ENCODE peak calls at places on chromosomes 7 and 10, in ten cellular contexts. J, H, M, Y, C, D, I, B, S and N are unnamed samples.

GRCh38 chr7:18262054-18262453 is 233.5 kb upstream of the HDAC9 start:
- DNase-seq in D (no peak), Y (no peak), S (no peak), M (no peak), I (no peak), B (no peak), H (no peak), C (peak), J (no peak), N (no peak)

GRCh38 chr10:110426294-110427153 is 71.2 kb upstream of the DUSP5 start:
- DNase-seq in I (no peak), J (no peak), D (no peak), S (no peak), M (no peak), B (no peak), Y (no peak), H (no peak), C (peak), N (no peak)

GRCh38 chr7:152403726-152404125 is 32.1 kb downstream of the KMT2C start:
- DNase-seq in D (no peak), I (no peak), C (no peak), B (no peak), M (peak), J (no peak), S (no peak), Y (no peak), H (no peak), N (no peak)

GRCh38 chr7:117750612-117751563 is 122.4 kb downstream of the CTTNBP2 start:
- DNase-seq in D (no peak), C (peak), B (no peak), I (no peak), S (no peak), M (peak), J (no peak), H (no peak), Y (no peak), N (no peak)

GRCh38 chr10:15015451-15015850 is 28.3 kb upstream of the OLAH start:
- DNase-seq in J (no peak), H (no peak), M (no peak), B (no peak), Y (no peak), D (no peak), C (no peak), S (no peak), I (no peak), N (no peak)

GRCh38 chr10:3095373-3096139 is 28.2 kb downstream of the PFKP start:
- DNase-seq in I (no peak), H (peak), C (peak), M (peak), S (peak), J (peak), D (no peak), Y (peak), B (no peak), N (peak)

GRCh38 chr10:31590023-31590800 is 271.2 kb downstream of the ZEB1 start:
- DNase-seq in S (no peak), C (no peak), I (no peak), Y (no peak), H (no peak), B (no peak), D (no peak), J (no peak), M (no peak), N (no peak)

GRCh38 chr7:71482284-71482683 is 350.3 kb downstream of the GALNT17 start:
- DNase-seq in C (no peak), S (no peak), M (no peak), H (no peak), B (no peak), D (no peak), I (no peak), Y (no peak), J (no peak), N (no peak)

GRCh38 chr7:123440202-123440601 is 94.2 kb downstream of the IQUB start:
- DNase-seq in H (no peak), I (no peak), S (no peak), Y (no peak), M (no peak), C (no peak), J (no peak), D (no peak), B (peak), N (no peak)

GRCh38 chr10:1085258-1085657 is 29.1 kb downstream of the WDR37 start:
- DNase-seq in J (no peak), C (no peak), B (no peak), M (no peak), Y (peak), D (no peak), I (no peak), S (no peak), H (no peak), N (no peak)

GRCh38 chr10:92697663-92698511 is 8.1 kb downstream of the HHEX start:
- DNase-seq in M (no peak), C (no peak), J (no peak), B (no peak), S (no peak), D (no peak), H (no peak), Y (no peak), I (no peak), N (no peak)

GRCh38 chr10:22016046-22016705 is 12.6 kb upstream of the DNAJC1 start:
- DNase-seq in H (no peak), C (peak), B (no peak), Y (no peak), M (no peak), I (no peak), D (no peak), S (no peak), J (no peak), N (no peak)

GRCh38 chr10:71584461-71584860 is 135.1 kb downstream of the C10orf105 start:
- DNase-seq in B (no peak), D (no peak), M (no peak), C (peak), H (no peak), J (no peak), Y (no peak), S (no peak), I (no peak), N (no peak)

GRCh38 chr10:91103384-91104184 is 116.9 kb upstream of the PCGF5 start:
- DNase-seq in C (no peak), S (no peak), D (no peak), H (no peak), B (no peak), Y (no peak), I (no peak), J (no peak), M (no peak), N (no peak)

GRCh38 chr10:97291357-97292096 is 910 bp downstream of the ARHGAP19 start:
- DNase-seq in I (no peak), S (no peak), J (peak), D (no peak), B (no peak), M (no peak), Y (no peak), C (no peak), H (no peak), N (no peak)

GRCh38 chr7:42972703-42973500 is 40.7 kb downstream of the MRPL32 start:
- DNase-seq in Y (peak), H (no peak), J (peak), M (peak), S (no peak), C (peak), D (peak), I (no peak), B (no peak), N (no peak)

GRCh38 chr10:131170042-131170983 is 141.2 kb downstream of the TCERG1L start:
- DNase-seq in M (no peak), C (no peak), S (no peak), Y (no peak), I (no peak), J (no peak), H (no peak), D (no peak), B (no peak), N (no peak)

GRCh38 chr7:129828078-129828762 is 124.5 kb downstream of the UBE2H start:
- DNase-seq in B (no peak), D (no peak), Y (no peak), H (no peak), C (no peak), M (no peak), J (no peak), S (no peak), I (no peak), N (no peak)

GRCh38 chr7:1947586-1948217 is 277.6 kb downstream of the ELFN1 start:
- DNase-seq in M (no peak), S (no peak), C (no peak), H (no peak), I (no peak), D (no peak), Y (no peak), B (no peak), J (no peak), N (no peak)

GRCh38 chr7:50068026-50068425 is 25.0 kb downstream of the ZPBP start:
- DNase-seq in J (peak), C (peak), Y (no peak), H (no peak), M (no peak), S (no peak), D (peak), I (peak), B (peak), N (peak)

GRCh38 chr10:113899952-113900598 is 45.6 kb downstream of the NHLRC2 start:
- DNase-seq in I (no peak), D (no peak), J (no peak), B (no peak), M (no peak), Y (no peak), S (no peak), H (no peak), C (no peak), N (no peak)
- H3K27ac ChIP-seq in I (no peak), D (no peak), J (no peak), B (no peak), M (no peak), Y (peak), S (no peak), H (no peak), C (no peak), N (no peak)

DNA sequence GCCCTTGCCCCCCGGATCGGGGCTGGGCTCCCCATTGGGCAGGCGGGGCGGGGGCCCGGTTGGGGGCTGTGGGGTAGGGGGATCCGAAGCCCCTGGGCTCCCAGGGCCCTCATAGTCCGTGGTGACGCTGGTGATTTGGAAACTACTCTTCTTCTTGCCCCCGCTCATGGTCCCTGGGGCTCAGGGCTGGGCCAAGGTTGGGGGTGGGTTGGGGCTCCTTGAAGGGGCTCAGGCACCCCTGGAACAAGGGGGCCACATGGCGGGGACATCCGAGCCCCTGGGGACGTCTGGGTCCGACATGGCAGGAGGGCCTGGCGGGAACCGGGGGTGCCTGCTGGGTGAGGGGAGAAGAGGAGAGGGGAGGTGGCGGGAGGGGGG is 1.2 kb downstream of the TSC22D4 start:
- DNase-seq in I (no peak), J (no peak), Y (no peak), H (no peak), C (no peak), M (no peak), S (no peak), B (no peak), D (no peak), N (no peak)
- H3K27ac ChIP-seq in I (peak), J (peak), Y (peak), H (peak), C (peak), M (peak), S (no peak), B (no peak), D (peak), N (no peak)

DNA sequence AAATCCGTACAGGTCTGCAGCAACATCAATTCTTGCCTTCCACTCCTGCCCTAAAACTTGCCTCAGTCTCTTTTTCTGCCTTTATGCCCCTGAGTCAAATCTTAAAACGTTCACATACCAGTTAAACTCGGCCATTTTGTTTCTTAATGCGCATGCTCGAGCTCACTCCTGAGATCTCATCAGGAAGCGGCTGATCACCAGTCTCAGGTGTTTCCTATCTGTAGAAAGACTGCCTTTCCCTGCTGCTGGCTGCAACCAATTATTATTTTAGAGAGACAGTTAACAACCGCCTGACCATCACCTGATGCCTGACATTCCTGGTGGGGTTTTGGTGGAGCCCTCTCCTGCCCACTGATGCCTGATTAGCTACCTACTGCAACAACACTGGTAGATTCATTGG is 70.2 kb upstream of the TMEM140 start:
- DNase-seq in S (no peak), J (no peak), D (no peak), B (no peak), C (no peak), I (no peak), M (no peak), Y (no peak), H (no peak), N (no peak)
- H3K27ac ChIP-seq in S (no peak), J (no peak), D (no peak), B (no peak), C (no peak), I (no peak), M (no peak), Y (no peak), H (no peak), N (no peak)

GRCh38 chr7:29365423-29365822 is 170.8 kb downstream of the CHN2 start:
- DNase-seq in I (no peak), J (no peak), Y (no peak), B (no peak), C (no peak), M (no peak), H (no peak), S (no peak), D (no peak), N (no peak)
- H3K27ac ChIP-seq in I (no peak), J (no peak), Y (no peak), B (no peak), C (no peak), M (no peak), H (no peak), S (no peak), D (no peak), N (no peak)

DNA sequence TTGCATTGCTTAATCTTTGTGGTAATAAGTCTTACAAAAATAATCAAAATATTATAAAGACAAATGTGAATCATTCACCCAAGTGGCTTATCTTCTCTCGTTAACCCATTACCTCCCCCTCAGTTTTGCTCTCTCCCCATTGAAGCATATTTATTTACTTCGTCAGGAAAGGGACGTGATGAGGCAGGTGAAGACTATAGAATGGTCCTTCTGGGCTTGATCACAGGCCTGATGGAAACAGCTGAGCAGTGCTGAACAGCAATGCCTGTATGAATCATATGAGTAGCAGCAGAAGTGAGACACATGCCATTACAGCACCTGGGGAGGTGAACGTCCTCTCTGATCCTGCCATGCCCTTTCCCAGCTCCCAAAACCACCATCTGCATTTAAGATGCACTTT is 105.5 kb downstream of the CXCL12 start:
- DNase-seq in J (no peak), M (no peak), D (no peak), C (peak), H (no peak), Y (no peak), B (no peak), I (no peak), S (no peak), N (peak)
- H3K27ac ChIP-seq in J (no peak), M (no peak), D (no peak), C (no peak), H (no peak), Y (no peak), B (no peak), I (no peak), S (no peak), N (no peak)

DNA sequence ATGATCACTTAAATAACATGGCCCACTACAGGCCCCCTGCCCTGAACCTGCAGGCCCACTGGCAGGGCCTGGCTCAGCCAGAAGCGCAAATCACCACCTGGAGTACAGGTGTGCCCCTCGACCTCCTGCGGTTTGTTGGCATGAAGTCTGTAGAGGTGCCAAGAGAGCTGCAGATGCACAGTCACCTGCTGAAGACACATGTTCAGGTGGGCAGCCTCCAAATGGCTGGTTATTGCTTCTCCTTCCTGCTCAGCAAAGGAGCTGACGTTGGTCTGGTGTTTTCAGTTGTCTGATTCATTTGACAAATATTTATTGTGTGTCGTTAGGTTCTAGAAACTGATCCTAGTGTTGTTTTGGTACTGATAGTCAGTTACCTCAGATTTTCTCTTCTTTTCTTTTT is 29.0 kb downstream of the DHTKD1 start:
- DNase-seq in B (no peak), D (no peak), Y (no peak), M (peak), S (no peak), H (no peak), J (peak), I (peak), C (peak), N (peak)
- H3K27ac ChIP-seq in B (no peak), D (no peak), Y (no peak), M (peak), S (no peak), H (no peak), J (peak), I (peak), C (no peak), N (no peak)

DNA sequence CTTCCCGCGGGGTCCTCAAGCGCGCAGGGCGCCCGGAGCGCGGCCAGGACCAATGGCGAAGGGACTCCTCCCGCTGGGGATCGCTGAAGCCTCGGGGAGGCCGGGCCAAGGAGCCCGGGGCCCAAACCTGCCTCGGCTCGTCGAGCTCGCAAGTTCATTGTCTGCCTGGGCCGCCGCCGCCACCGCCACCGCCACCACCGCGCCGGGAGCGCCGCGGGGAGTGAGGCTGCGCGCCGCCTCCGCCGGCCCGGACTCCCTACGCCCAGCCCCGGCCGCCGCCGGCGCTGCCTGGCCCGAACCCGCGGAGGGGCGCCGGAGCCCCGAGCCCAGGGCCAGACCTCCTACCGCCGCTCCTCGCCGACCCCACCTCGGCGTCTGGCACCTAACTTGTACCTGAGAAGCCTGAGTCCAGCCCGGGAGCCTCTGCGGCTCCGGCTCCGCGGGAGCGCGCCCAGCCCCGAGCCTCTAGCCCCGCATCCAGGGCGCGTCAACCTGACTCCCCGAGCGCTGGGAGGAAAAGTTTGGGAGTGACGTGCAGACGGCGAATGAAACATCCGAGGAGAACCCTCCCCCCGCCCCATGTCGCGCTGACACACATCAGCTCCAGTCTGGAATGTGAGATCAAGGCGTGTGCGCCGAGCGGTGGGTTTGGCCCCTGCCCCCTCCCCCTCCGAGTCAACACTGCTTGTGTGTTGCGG is at the start of gene CHST15:
- DNase-seq in B (no peak), H (no peak), I (peak), M (peak), J (no peak), D (peak), Y (peak), C (peak), S (peak), N (peak)
- H3K27ac ChIP-seq in B (no peak), H (no peak), I (peak), M (peak), J (peak), D (peak), Y (peak), C (peak), S (peak), N (peak)

GRCh38 chr10:125103466-125104377 is 56.6 kb downstream of the CTBP2 start:
- DNase-seq in Y (no peak), M (no peak), D (peak), S (no peak), J (no peak), C (no peak), I (no peak), B (no peak), H (no peak), N (no peak)
- H3K27ac ChIP-seq in Y (no peak), M (no peak), D (no peak), S (no peak), J (no peak), C (no peak), I (no peak), B (no peak), H (no peak), N (peak)

GRCh38 chr10:113475381-113475807 is 77.5 kb upstream of the HABP2 start:
- DNase-seq in C (peak), I (peak), H (no peak), D (no peak), M (no peak), Y (no peak), B (no peak), S (peak), J (no peak), N (no peak)

GRCh38 chr10:113476673-113477072 is 76.2 kb upstream of the HABP2 start:
- DNase-seq in I (no peak), H (no peak), S (no peak), Y (no peak), J (no peak), D (no peak), M (no peak), C (no peak), B (no peak), N (no peak)

GRCh38 chr10:113474756-113475155 is 78.1 kb upstream of the HABP2 start:
- DNase-seq in M (no peak), I (no peak), Y (no peak), H (no peak), D (no peak), B (no peak), C (peak), J (no peak), S (no peak), N (no peak)

GRCh38 chr10:113477451-113477850 is 75.4 kb upstream of the HABP2 start:
- DNase-seq in H (no peak), J (no peak), S (no peak), M (no peak), C (no peak), D (no peak), B (no peak), Y (no peak), I (no peak), N (no peak)

GRCh38 chr10:113476191-113476590 is 76.7 kb upstream of the HABP2 start:
- DNase-seq in I (peak), D (no peak), J (no peak), S (no peak), M (no peak), C (peak), H (no peak), Y (no peak), B (no peak), N (no peak)
- H3K27ac ChIP-seq in I (peak), D (no peak), J (no peak), S (no peak), M (no peak), C (no peak), H (no peak), Y (no peak), B (no peak), N (no peak)

DNA sequence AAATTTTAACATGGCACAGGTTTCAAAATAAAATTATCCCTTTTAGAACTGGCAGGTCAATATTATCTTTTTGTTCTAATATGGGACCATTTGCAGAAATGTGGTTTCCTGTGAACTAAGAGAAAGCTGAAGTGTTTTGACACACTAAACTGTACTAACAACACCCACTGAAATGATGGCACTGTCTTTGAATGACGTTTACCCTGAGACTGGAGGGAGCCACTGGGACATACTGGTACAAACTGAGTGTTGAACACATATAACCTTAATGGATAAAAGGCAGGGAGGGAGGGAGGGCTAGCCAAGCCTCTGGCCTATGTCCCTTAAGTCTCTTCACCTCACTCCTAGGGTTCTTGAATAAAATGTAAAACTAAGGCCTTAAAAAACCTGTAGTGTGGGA is 95.9 kb downstream of the PDE1C start:
- DNase-seq in B (no peak), D (no peak), J (no peak), I (no peak), S (no peak), M (no peak), Y (no peak), H (no peak), C (no peak), N (no peak)
- H3K27ac ChIP-seq in B (no peak), D (no peak), J (no peak), I (no peak), S (no peak), M (no peak), Y (no peak), H (no peak), C (no peak), N (no peak)